ENCODE peak calls at places on chromosomes 11 and 22, in six cellular contexts. One of them, this sample, is unnamed.

GRCh38 chr11:112996924-112997323 is 35.7 kb downstream of the NCAM1 start:
- DNase-seq in hepatocyte: no peak
- DNase-seq in testis: no peak
- DNase-seq in HCT116: no peak
- DNase-seq in left ventricle myocardium inferior: no peak
- DNase-seq in brain microvascular endothelial cell: no peak
- DNase-seq in this sample: no peak

GRCh38 chr11:2301631-2302272 is at the start of the genes C11orf21 and TSPAN32:
- DNase-seq in left ventricle myocardium inferior: peak; percentile 69
- DNase-seq in brain microvascular endothelial cell: no peak
- DNase-seq in HCT116: no peak
- DNase-seq in testis: peak; percentile 30
- DNase-seq in hepatocyte: peak; percentile 44
- DNase-seq in this sample: no peak

GRCh38 chr11:86595401-86595800 is 77.0 kb downstream of the ME3 start:
- DNase-seq in hepatocyte: no peak
- DNase-seq in brain microvascular endothelial cell: no peak
- DNase-seq in testis: no peak
- DNase-seq in HCT116: no peak
- DNase-seq in left ventricle myocardium inferior: no peak
- DNase-seq in this sample: no peak

GRCh38 chr11:106399075-106399500 is 321.6 kb downstream of the AASDHPPT start:
- DNase-seq in left ventricle myocardium inferior: no peak
- DNase-seq in hepatocyte: peak; percentile 74
- DNase-seq in HCT116: peak; percentile 36
- DNase-seq in brain microvascular endothelial cell: peak; percentile 98
- DNase-seq in testis: peak; percentile 28
- DNase-seq in this sample: no peak

GRCh38 chr11:35214792-35215193 is 75.8 kb downstream of the CD44 start:
- DNase-seq in testis: no peak
- DNase-seq in hepatocyte: no peak
- DNase-seq in left ventricle myocardium inferior: no peak
- DNase-seq in HCT116: peak; percentile 74
- DNase-seq in brain microvascular endothelial cell: peak; percentile 98
- DNase-seq in this sample: no peak

GRCh38 chr11:3202305-3202704 is 16.3 kb downstream of the MRGPRG start:
- DNase-seq in testis: no peak
- DNase-seq in HCT116: no peak
- DNase-seq in hepatocyte: no peak
- DNase-seq in left ventricle myocardium inferior: peak; percentile 7
- DNase-seq in brain microvascular endothelial cell: no peak
- DNase-seq in this sample: no peak

GRCh38 chr11:1349074-1349931 is 39.9 kb upstream of the TOLLIP start:
- DNase-seq in brain microvascular endothelial cell: no peak
- DNase-seq in hepatocyte: no peak
- DNase-seq in left ventricle myocardium inferior: no peak
- DNase-seq in testis: no peak
- DNase-seq in HCT116: no peak
- DNase-seq in this sample: no peak

GRCh38 chr11:66172146-66172545 is 96.3 kb upstream of the RAB1B start:
- DNase-seq in left ventricle myocardium inferior: no peak
- DNase-seq in hepatocyte: peak; percentile 31
- DNase-seq in testis: no peak
- DNase-seq in brain microvascular endothelial cell: peak; percentile 85
- DNase-seq in HCT116: peak; percentile 35
- DNase-seq in this sample: no peak

GRCh38 chr11:27976262-27976661 is 131.7 kb downstream of the KIF18A start:
- DNase-seq in testis: no peak
- DNase-seq in left ventricle myocardium inferior: no peak
- DNase-seq in brain microvascular endothelial cell: no peak
- DNase-seq in HCT116: no peak
- DNase-seq in hepatocyte: no peak
- DNase-seq in this sample: no peak

GRCh38 chr11:62340269-62340901 is 3.1 kb downstream of the ASRGL1 start:
- DNase-seq in testis: peak; percentile 82
- DNase-seq in brain microvascular endothelial cell: peak; percentile 52
- DNase-seq in HCT116: peak; percentile 19
- DNase-seq in left ventricle myocardium inferior: peak; percentile 32
- DNase-seq in hepatocyte: peak; percentile 59
- DNase-seq in this sample: no peak

GRCh38 chr11:12581923-12582322 is 92.3 kb upstream of the TEAD1 start:
- DNase-seq in testis: no peak
- DNase-seq in hepatocyte: peak; percentile 37
- DNase-seq in left ventricle myocardium inferior: no peak
- DNase-seq in HCT116: peak; percentile 38
- DNase-seq in brain microvascular endothelial cell: peak; percentile 84
- DNase-seq in this sample: no peak

GRCh38 chr11:28619870-28620540 is 511.8 kb downstream of the METTL15 start:
- DNase-seq in hepatocyte: no peak
- DNase-seq in brain microvascular endothelial cell: peak; percentile 63
- DNase-seq in testis: no peak
- DNase-seq in HCT116: no peak
- DNase-seq in left ventricle myocardium inferior: no peak
- DNase-seq in this sample: no peak

GRCh38 chr11:120302001-120302805 is 22.9 kb upstream of the TLCD5 start:
- DNase-seq in brain microvascular endothelial cell: no peak
- DNase-seq in HCT116: no peak
- DNase-seq in testis: no peak
- DNase-seq in left ventricle myocardium inferior: no peak
- DNase-seq in hepatocyte: no peak
- DNase-seq in this sample: no peak

GRCh38 chr11:1138053-1138452 is 19.7 kb upstream of the MUC5AC start:
- DNase-seq in HCT116: no peak
- DNase-seq in testis: no peak
- DNase-seq in brain microvascular endothelial cell: peak; percentile 41
- DNase-seq in left ventricle myocardium inferior: no peak
- DNase-seq in hepatocyte: no peak
- DNase-seq in this sample: no peak

GRCh38 chr22:22800716-22801115 is 86.9 kb upstream of the IGLL5 start:
- DNase-seq in left ventricle myocardium inferior: no peak
- DNase-seq in brain microvascular endothelial cell: no peak
- DNase-seq in hepatocyte: no peak
- DNase-seq in HCT116: no peak
- DNase-seq in testis: no peak
- DNase-seq in this sample: no peak

GRCh38 chr11:15711311-15711710 is 596.6 kb downstream of the INSC start:
- DNase-seq in HCT116: no peak
- DNase-seq in brain microvascular endothelial cell: no peak
- DNase-seq in left ventricle myocardium inferior: no peak
- DNase-seq in hepatocyte: no peak
- DNase-seq in testis: no peak
- DNase-seq in this sample: no peak

GRCh38 chr22:31876156-31877035 is 67.9 kb upstream of the YWHAH start:
- DNase-seq in testis: no peak
- DNase-seq in left ventricle myocardium inferior: no peak
- DNase-seq in brain microvascular endothelial cell: no peak
- DNase-seq in HCT116: no peak
- DNase-seq in hepatocyte: no peak
- DNase-seq in this sample: no peak

GRCh38 chr22:50157976-50158375 is 12.6 kb upstream of the PANX2 start:
- DNase-seq in hepatocyte: no peak
- DNase-seq in left ventricle myocardium inferior: no peak
- DNase-seq in HCT116: no peak
- DNase-seq in brain microvascular endothelial cell: no peak
- DNase-seq in testis: no peak
- DNase-seq in this sample: peak; percentile 68

GRCh38 chr11:73241300-73241699 is 23.2 kb downstream of the P2RY2 start:
- DNase-seq in HCT116: no peak
- DNase-seq in brain microvascular endothelial cell: no peak
- DNase-seq in testis: no peak
- DNase-seq in hepatocyte: no peak
- DNase-seq in left ventricle myocardium inferior: no peak
- DNase-seq in this sample: no peak

GRCh38 chr22:48535868-48536690 is 1291.6 kb downstream of the BRD1 start:
- DNase-seq in HCT116: no peak
- DNase-seq in testis: no peak
- DNase-seq in brain microvascular endothelial cell: no peak
- DNase-seq in hepatocyte: no peak
- DNase-seq in left ventricle myocardium inferior: no peak
- DNase-seq in this sample: no peak

GRCh38 chr22:37896181-37896592 is 9.9 kb upstream of the MICALL1 start:
- DNase-seq in hepatocyte: peak; percentile 76
- DNase-seq in HCT116: no peak
- DNase-seq in brain microvascular endothelial cell: no peak
- DNase-seq in testis: no peak
- DNase-seq in left ventricle myocardium inferior: no peak
- DNase-seq in this sample: no peak

GRCh38 chr11:17763703-17764102 is 29.1 kb downstream of the KCNC1 start:
- DNase-seq in left ventricle myocardium inferior: no peak
- DNase-seq in HCT116: no peak
- DNase-seq in testis: no peak
- DNase-seq in brain microvascular endothelial cell: no peak
- DNase-seq in hepatocyte: no peak
- DNase-seq in this sample: no peak

DNA sequence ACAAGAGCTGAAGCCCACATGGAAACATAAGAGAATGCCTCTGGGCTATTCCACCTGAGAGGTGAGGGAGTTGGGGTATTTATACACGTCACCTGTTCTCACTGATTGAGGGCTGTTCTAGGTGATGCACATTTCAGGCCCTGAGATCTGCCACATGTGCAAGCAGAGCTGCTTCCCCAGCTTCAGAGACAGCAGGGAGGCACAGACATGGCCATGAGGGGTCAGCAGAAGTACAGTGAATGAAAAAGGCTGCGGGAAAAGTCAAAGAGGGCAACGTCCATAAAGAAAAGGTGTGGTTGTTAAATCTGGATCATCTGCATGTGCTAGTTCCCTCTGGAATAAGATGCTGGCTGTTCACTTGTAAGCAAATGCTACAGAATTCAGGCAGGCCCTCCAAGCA is 75.4 kb downstream of the GAB4 start:
- DNase-seq in hepatocyte: no peak
- DNase-seq in HCT116: no peak
- DNase-seq in testis: no peak
- DNase-seq in brain microvascular endothelial cell: no peak
- DNase-seq in left ventricle myocardium inferior: no peak
- DNase-seq in this sample: no peak
- TF ChIP-seq CTCF in hepatocyte: peak; percentile 20
- TF ChIP-seq CTCF in HCT116: peak; percentile 36
- TF ChIP-seq CTCF in testis: no peak
- TF ChIP-seq CTCF in brain microvascular endothelial cell: no peak
- TF ChIP-seq CTCF in left ventricle myocardium inferior: peak; percentile 30
- TF ChIP-seq CTCF in this sample: no peak

GRCh38 chr11:134391170-134391569 is 20.9 kb downstream of the B3GAT1 start:
- DNase-seq in HCT116: no peak
- DNase-seq in left ventricle myocardium inferior: no peak
- DNase-seq in hepatocyte: no peak
- DNase-seq in testis: no peak
- DNase-seq in brain microvascular endothelial cell: no peak
- DNase-seq in this sample: no peak
- TF ChIP-seq CTCF in HCT116: no peak
- TF ChIP-seq CTCF in left ventricle myocardium inferior: no peak
- TF ChIP-seq CTCF in hepatocyte: no peak
- TF ChIP-seq CTCF in testis: no peak
- TF ChIP-seq CTCF in brain microvascular endothelial cell: no peak
- TF ChIP-seq CTCF in this sample: no peak

DNA sequence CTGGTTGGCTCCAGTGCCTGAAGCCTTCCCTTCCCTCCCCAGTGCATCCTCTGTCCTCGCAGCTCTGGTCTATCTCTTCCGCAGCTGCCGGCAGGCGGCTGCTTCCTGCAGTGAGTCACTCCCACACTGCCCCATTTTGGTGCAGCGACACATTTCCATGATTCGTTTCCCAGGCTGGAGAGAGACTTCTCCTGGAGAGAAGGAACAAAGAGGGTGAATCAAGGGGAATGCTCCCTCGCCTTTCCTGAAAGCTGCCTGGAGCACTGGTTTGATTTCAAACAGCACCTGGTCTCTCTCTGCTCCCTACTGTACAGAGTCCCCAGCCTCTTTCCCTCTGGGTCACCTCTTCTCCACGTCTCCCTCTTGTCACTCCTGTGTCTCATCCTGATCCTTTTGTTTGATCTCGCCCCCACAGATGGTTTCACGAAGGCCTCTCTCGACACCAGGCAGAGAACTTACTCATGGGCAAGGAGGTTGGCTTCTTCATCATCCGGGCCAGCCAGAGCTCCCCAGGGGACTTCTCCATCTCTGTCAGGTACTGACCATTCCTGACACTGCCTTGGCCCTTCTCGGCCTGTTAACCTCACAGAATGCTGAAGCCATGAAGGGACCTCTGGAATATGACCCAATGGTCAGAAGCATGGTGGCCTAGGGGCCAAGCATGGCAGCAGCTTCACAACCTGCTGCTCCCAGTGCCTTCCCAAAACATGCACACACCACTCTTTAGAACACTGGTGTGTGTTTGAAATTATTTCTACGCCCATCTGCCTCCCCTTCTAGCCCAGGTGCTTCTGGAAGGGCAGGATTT is at the start of gene TMA7B:
- DNase-seq in HCT116: no peak
- DNase-seq in testis: peak; percentile 48
- DNase-seq in left ventricle myocardium inferior: no peak
- DNase-seq in hepatocyte: peak; percentile 68
- DNase-seq in brain microvascular endothelial cell: peak; percentile 49
- DNase-seq in this sample: no peak
- TF ChIP-seq CTCF in HCT116: peak; percentile 31
- TF ChIP-seq CTCF in testis: peak; percentile 25
- TF ChIP-seq CTCF in left ventricle myocardium inferior: peak; percentile 36
- TF ChIP-seq CTCF in hepatocyte: peak; percentile 8
- TF ChIP-seq CTCF in brain microvascular endothelial cell: peak; percentile 66
- TF ChIP-seq CTCF in this sample: peak; percentile 61

DNA sequence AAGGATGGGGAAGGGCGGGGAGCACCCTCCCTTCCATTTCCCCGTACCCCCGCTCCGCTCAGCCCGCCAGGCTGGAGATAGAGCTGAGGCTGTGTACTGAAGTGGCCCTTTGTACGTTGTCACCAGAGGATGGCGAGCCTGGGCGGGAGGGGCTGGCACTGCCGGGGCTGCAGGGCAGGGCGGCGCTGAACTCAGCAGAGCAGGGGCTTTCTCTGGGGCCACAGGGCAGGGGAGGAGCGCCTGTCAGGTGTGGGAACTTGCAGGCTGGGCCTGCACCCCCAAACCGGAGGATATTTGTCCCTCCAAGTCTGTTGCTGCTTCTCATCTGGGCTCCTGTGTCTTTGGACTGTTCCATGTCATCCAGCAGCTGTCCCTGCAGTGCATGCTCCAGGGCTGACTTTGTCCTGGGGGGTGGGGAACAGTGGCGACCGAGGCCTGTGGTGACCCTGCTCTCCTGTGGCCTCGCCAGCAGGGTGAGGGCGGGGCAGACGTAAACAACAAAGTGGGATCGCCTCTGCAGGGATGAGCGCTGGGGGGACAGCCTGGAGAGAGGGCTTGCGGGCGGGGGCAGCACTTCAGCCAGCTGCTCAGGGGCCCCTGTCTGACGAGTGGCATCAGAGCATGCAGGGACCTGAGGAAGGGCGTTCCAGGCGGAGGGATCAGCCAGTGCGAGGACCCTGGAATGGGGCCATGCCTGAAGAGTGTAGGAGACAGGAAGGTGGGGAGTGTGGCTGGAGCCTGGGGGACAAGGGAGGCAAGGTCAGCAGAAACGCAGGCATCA is 13.1 kb downstream of the MGAT3 start:
- DNase-seq in brain microvascular endothelial cell: no peak
- DNase-seq in HCT116: no peak
- DNase-seq in hepatocyte: peak; percentile 59
- DNase-seq in testis: no peak
- DNase-seq in left ventricle myocardium inferior: no peak
- DNase-seq in this sample: no peak
- TF ChIP-seq CTCF in brain microvascular endothelial cell: no peak
- TF ChIP-seq CTCF in HCT116: no peak
- TF ChIP-seq CTCF in hepatocyte: no peak
- TF ChIP-seq CTCF in testis: no peak
- TF ChIP-seq CTCF in left ventricle myocardium inferior: no peak
- TF ChIP-seq CTCF in this sample: peak; percentile 25

GRCh38 chr11:111395081-111395480 is 16.0 kb upstream of the POU2AF1 start:
- DNase-seq in left ventricle myocardium inferior: no peak
- DNase-seq in testis: no peak
- DNase-seq in hepatocyte: no peak
- DNase-seq in HCT116: no peak
- DNase-seq in brain microvascular endothelial cell: no peak
- DNase-seq in this sample: no peak
- TF ChIP-seq CTCF in left ventricle myocardium inferior: no peak
- TF ChIP-seq CTCF in testis: no peak
- TF ChIP-seq CTCF in hepatocyte: no peak
- TF ChIP-seq CTCF in HCT116: no peak
- TF ChIP-seq CTCF in brain microvascular endothelial cell: no peak
- TF ChIP-seq CTCF in this sample: no peak